ENCODE peak calls at places on chromosomes 16 and 17, in seven cellular contexts. B is right lobe of liver, A is AG10803, T is NCI-H345, N is ovary, D is iPS-NIHi11, F is GM23248. W is an unnamed sample.

GRCh38 chr16:13913374-13914292 is 6.3 kb upstream of the ERCC4 start:
- DNase-seq in B (peak; percentile 23), A (no peak), T (no peak), N (no peak), D (no peak), F (no peak), W (no peak)

GRCh38 chr16:87241135-87241771 is 75.9 kb downstream of the C16orf95 start:
- DNase-seq in B (no peak), A (no peak), T (no peak), N (no peak), D (no peak), F (no peak), W (no peak)

GRCh38 chr17:29572691-29573557 is 4.4 kb downstream of the TP53I13 start:
- DNase-seq in B (peak; percentile 75), A (peak; percentile 53), T (no peak), N (peak; percentile 64), D (peak; percentile 65), F (peak; percentile 85), W (no peak)

GRCh38 chr16:12587646-12588277 is 215.9 kb downstream of the CPPED1 start:
- DNase-seq in B (no peak), A (no peak), T (no peak), N (no peak), D (no peak), F (no peak), W (no peak)

GRCh38 chr17:77783991-77784820 is 174.3 kb upstream of the TNRC6C start:
- DNase-seq in B (no peak), A (no peak), T (no peak), N (no peak), D (no peak), F (no peak), W (no peak)

GRCh38 chr17:20613905-20614304 is 34.4 kb downstream of the CDRT15L2 start:
- DNase-seq in B (no peak), A (no peak), T (no peak), N (no peak), D (no peak), F (no peak), W (no peak)

GRCh38 chr16:3349175-3349574 is 6.5 kb upstream of the OR2C1 start:
- DNase-seq in B (no peak), A (no peak), T (no peak), N (no peak), D (no peak), F (no peak), W (no peak)

GRCh38 chr17:37650419-37651003 is 7.3 kb upstream of the DDX52 start:
- DNase-seq in B (no peak), A (peak; percentile 66), T (peak; percentile 7), N (no peak), D (peak; percentile 52), F (peak; percentile 75), W (peak; percentile 49)

GRCh38 chr17:66281671-66282369 is 20.6 kb upstream of the PRKCA start:
- DNase-seq in B (no peak), A (peak; percentile 50), T (no peak), N (no peak), D (no peak), F (no peak), W (no peak)

GRCh38 chr17:65064452-65065019 is 8.0 kb upstream of the GNA13 start:
- DNase-seq in B (no peak), A (peak; percentile 54), T (peak; percentile 53), N (no peak), D (no peak), F (peak; percentile 72), W (peak; percentile 96)

GRCh38 chr17:57963149-57963511 is 7.9 kb upstream of the CUEDC1 start:
- DNase-seq in B (no peak), A (no peak), T (no peak), N (no peak), D (no peak), F (no peak), W (no peak)

GRCh38 chr16:9258423-9259051 is 167.1 kb downstream of the HAPSTR1 start:
- DNase-seq in B (no peak), A (no peak), T (no peak), N (no peak), D (peak; percentile 79), F (peak; percentile 21), W (peak; percentile 9)

GRCh38 chr16:21083729-21084268 is 66.8 kb downstream of the DNAH3 start:
- DNase-seq in B (peak; percentile 54), A (peak; percentile 53), T (peak; percentile 52), N (peak; percentile 62), D (peak; percentile 76), F (peak; percentile 78), W (peak; percentile 56)

GRCh38 chr17:21010705-21011596 is 31.9 kb downstream of the USP22 start:
- DNase-seq in B (no peak), A (no peak), T (no peak), N (no peak), D (no peak), F (no peak), W (no peak)

GRCh38 chr17:54785643-54786258 is 114.9 kb upstream of the TOM1L1 start:
- DNase-seq in B (no peak), A (no peak), T (no peak), N (no peak), D (no peak), F (no peak), W (no peak)

GRCh38 chr16:67173808-67174705 is 3.7 kb downstream of the NOL3 start:
- DNase-seq in B (peak; percentile 92), A (peak; percentile 81), T (peak; percentile 47), N (peak; percentile 75), D (peak; percentile 70), F (peak; percentile 92), W (peak; percentile 96)

GRCh38 chr16:1791256-1791942 is 2.1 kb downstream of the IGFALS start:
- DNase-seq in B (no peak), A (no peak), T (no peak), N (peak; percentile 22), D (no peak), F (no peak), W (no peak)

GRCh38 chr17:41734139-41734948 is at the start of gene HAP1:
- DNase-seq in B (peak; percentile 35), A (no peak), T (no peak), N (peak; percentile 32), D (peak; percentile 87), F (peak; percentile 40), W (peak; percentile 50)